ENCODE peak calls at places on chromosomes 6 and 20, in eight cellular contexts. One of them, this sample, is unnamed.

GRCh38 chr6:82062219-82062618 is 185.3 kb downstream of the IBTK start:
- DNase-seq in fibroblast of lung: no peak
- DNase-seq in tibial nerve: no peak
- DNase-seq in CD4-positive, alpha-beta T cell: no peak
- DNase-seq in HCT116: no peak
- DNase-seq in AG04450: no peak
- DNase-seq in CD8-positive, alpha-beta T cell: no peak
- DNase-seq in SK-N-SH: no peak
- DNase-seq in this sample: no peak

GRCh38 chr6:135167617-135168016 is 13.5 kb upstream of the MYB start:
- DNase-seq in fibroblast of lung: no peak
- DNase-seq in tibial nerve: no peak
- DNase-seq in CD4-positive, alpha-beta T cell: no peak
- DNase-seq in HCT116: no peak
- DNase-seq in AG04450: no peak
- DNase-seq in CD8-positive, alpha-beta T cell: no peak
- DNase-seq in SK-N-SH: no peak
- DNase-seq in this sample: no peak

GRCh38 chr6:166259296-166259977 is 48.8 kb downstream of the PRR18 start:
- DNase-seq in fibroblast of lung: no peak
- DNase-seq in tibial nerve: peak
- DNase-seq in CD4-positive, alpha-beta T cell: no peak
- DNase-seq in HCT116: no peak
- DNase-seq in AG04450: no peak
- DNase-seq in CD8-positive, alpha-beta T cell: no peak
- DNase-seq in SK-N-SH: no peak
- DNase-seq in this sample: no peak

GRCh38 chr6:84596488-84596887 is 167.9 kb downstream of the TBX18 start:
- DNase-seq in fibroblast of lung: no peak
- DNase-seq in tibial nerve: no peak
- DNase-seq in CD4-positive, alpha-beta T cell: no peak
- DNase-seq in HCT116: no peak
- DNase-seq in AG04450: no peak
- DNase-seq in CD8-positive, alpha-beta T cell: no peak
- DNase-seq in SK-N-SH: no peak
- DNase-seq in this sample: no peak

GRCh38 chr6:121160276-121160675 is 174.0 kb downstream of the TBC1D32 start:
- DNase-seq in fibroblast of lung: no peak
- DNase-seq in tibial nerve: no peak
- DNase-seq in CD4-positive, alpha-beta T cell: no peak
- DNase-seq in HCT116: no peak
- DNase-seq in AG04450: no peak
- DNase-seq in CD8-positive, alpha-beta T cell: no peak
- DNase-seq in SK-N-SH: no peak
- DNase-seq in this sample: no peak

GRCh38 chr6:1792989-1793388 is 183.3 kb downstream of the FOXC1 start:
- DNase-seq in fibroblast of lung: no peak
- DNase-seq in tibial nerve: no peak
- DNase-seq in CD4-positive, alpha-beta T cell: no peak
- DNase-seq in HCT116: peak
- DNase-seq in AG04450: no peak
- DNase-seq in CD8-positive, alpha-beta T cell: no peak
- DNase-seq in SK-N-SH: no peak
- DNase-seq in this sample: no peak

GRCh38 chr6:128827675-128828464 is 55.1 kb upstream of the LAMA2 start:
- DNase-seq in fibroblast of lung: peak
- DNase-seq in tibial nerve: no peak
- DNase-seq in CD4-positive, alpha-beta T cell: no peak
- DNase-seq in HCT116: no peak
- DNase-seq in AG04450: peak
- DNase-seq in CD8-positive, alpha-beta T cell: no peak
- DNase-seq in SK-N-SH: no peak
- DNase-seq in this sample: no peak

GRCh38 chr6:135782517-135782916 is 69.0 kb upstream of the PDE7B start:
- DNase-seq in fibroblast of lung: no peak
- DNase-seq in tibial nerve: no peak
- DNase-seq in CD4-positive, alpha-beta T cell: no peak
- DNase-seq in HCT116: no peak
- DNase-seq in AG04450: no peak
- DNase-seq in CD8-positive, alpha-beta T cell: no peak
- DNase-seq in SK-N-SH: no peak
- DNase-seq in this sample: no peak

GRCh38 chr20:38143646-38144554 is 21.2 kb downstream of the TGM2 start:
- DNase-seq in fibroblast of lung: peak
- DNase-seq in tibial nerve: no peak
- DNase-seq in CD4-positive, alpha-beta T cell: no peak
- DNase-seq in HCT116: no peak
- DNase-seq in AG04450: peak
- DNase-seq in CD8-positive, alpha-beta T cell: no peak
- DNase-seq in SK-N-SH: peak
- DNase-seq in this sample: no peak

GRCh38 chr20:47949230-47949629 is 163.9 kb upstream of the SULF2 start:
- DNase-seq in fibroblast of lung: peak
- DNase-seq in tibial nerve: no peak
- DNase-seq in CD4-positive, alpha-beta T cell: no peak
- DNase-seq in HCT116: no peak
- DNase-seq in AG04450: no peak
- DNase-seq in CD8-positive, alpha-beta T cell: no peak
- DNase-seq in SK-N-SH: no peak
- DNase-seq in this sample: no peak

GRCh38 chr20:50357783-50358161 is 152.4 kb upstream of the PTPN1 start:
- DNase-seq in fibroblast of lung: no peak
- DNase-seq in tibial nerve: no peak
- DNase-seq in CD4-positive, alpha-beta T cell: no peak
- DNase-seq in HCT116: no peak
- DNase-seq in AG04450: no peak
- DNase-seq in CD8-positive, alpha-beta T cell: no peak
- DNase-seq in SK-N-SH: no peak
- DNase-seq in this sample: no peak

GRCh38 chr6:47595785-47596184 is 102.6 kb upstream of the ADGRF4 start:
- DNase-seq in fibroblast of lung: no peak
- DNase-seq in tibial nerve: no peak
- DNase-seq in CD4-positive, alpha-beta T cell: no peak
- DNase-seq in HCT116: no peak
- DNase-seq in AG04450: no peak
- DNase-seq in CD8-positive, alpha-beta T cell: no peak
- DNase-seq in SK-N-SH: no peak
- DNase-seq in this sample: no peak

GRCh38 chr20:43844778-43845614 is 69.7 kb upstream of the TOX2 start:
- DNase-seq in fibroblast of lung: peak
- DNase-seq in tibial nerve: no peak
- DNase-seq in CD4-positive, alpha-beta T cell: no peak
- DNase-seq in HCT116: peak
- DNase-seq in AG04450: peak
- DNase-seq in CD8-positive, alpha-beta T cell: no peak
- DNase-seq in SK-N-SH: no peak
- DNase-seq in this sample: peak

GRCh38 chr20:57698867-57699275 is 10.9 kb downstream of the PMEPA1 start:
- DNase-seq in fibroblast of lung: no peak
- DNase-seq in tibial nerve: no peak
- DNase-seq in CD4-positive, alpha-beta T cell: no peak
- DNase-seq in HCT116: no peak
- DNase-seq in AG04450: no peak
- DNase-seq in CD8-positive, alpha-beta T cell: no peak
- DNase-seq in SK-N-SH: no peak
- DNase-seq in this sample: no peak

GRCh38 chr20:44021900-44022299 is 107.2 kb downstream of the TOX2 start:
- DNase-seq in fibroblast of lung: no peak
- DNase-seq in tibial nerve: no peak
- DNase-seq in CD4-positive, alpha-beta T cell: no peak
- DNase-seq in HCT116: no peak
- DNase-seq in AG04450: no peak
- DNase-seq in CD8-positive, alpha-beta T cell: no peak
- DNase-seq in SK-N-SH: no peak
- DNase-seq in this sample: no peak

GRCh38 chr6:87922191-87922946 is 125.3 kb upstream of the SPACA1 start:
- DNase-seq in fibroblast of lung: no peak
- DNase-seq in tibial nerve: no peak
- DNase-seq in CD4-positive, alpha-beta T cell: no peak
- DNase-seq in HCT116: no peak
- DNase-seq in AG04450: no peak
- DNase-seq in CD8-positive, alpha-beta T cell: no peak
- DNase-seq in SK-N-SH: no peak
- DNase-seq in this sample: no peak

DNA sequence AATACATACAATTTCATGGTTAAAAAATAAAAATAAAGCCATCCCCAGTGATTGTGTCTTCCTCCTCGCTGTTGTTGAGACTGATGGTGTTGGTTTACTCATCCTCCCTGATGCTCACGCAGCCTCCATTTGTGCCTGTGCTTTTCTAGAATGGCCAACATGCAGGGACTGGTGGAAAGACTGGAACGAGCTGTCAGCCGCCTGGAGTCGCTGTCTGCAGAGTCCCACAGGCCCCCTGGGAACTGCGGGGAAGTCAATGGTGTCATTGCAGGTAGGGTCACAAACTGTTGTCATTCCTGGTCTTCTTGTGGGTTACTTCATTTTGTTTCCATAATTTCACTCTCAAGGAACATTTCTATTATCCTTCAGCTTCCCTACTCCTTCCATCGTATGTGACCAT is 28.0 kb downstream of the CAP2 start:
- DNase-seq in fibroblast of lung: no peak
- DNase-seq in tibial nerve: no peak
- DNase-seq in CD4-positive, alpha-beta T cell: no peak
- DNase-seq in HCT116: no peak
- DNase-seq in AG04450: no peak
- DNase-seq in CD8-positive, alpha-beta T cell: no peak
- DNase-seq in SK-N-SH: no peak
- DNase-seq in this sample: no peak
- H3K27ac ChIP-seq in fibroblast of lung: no peak
- H3K27ac ChIP-seq in tibial nerve: no peak
- H3K27ac ChIP-seq in CD4-positive, alpha-beta T cell: no peak
- H3K27ac ChIP-seq in HCT116: no peak
- H3K27ac ChIP-seq in AG04450: no peak
- H3K27ac ChIP-seq in CD8-positive, alpha-beta T cell: no peak
- H3K27ac ChIP-seq in SK-N-SH: no peak
- H3K27ac ChIP-seq in this sample: peak

GRCh38 chr6:41022294-41022693 is 16.7 kb downstream of the UNC5CL start:
- DNase-seq in fibroblast of lung: peak
- DNase-seq in tibial nerve: no peak
- DNase-seq in CD4-positive, alpha-beta T cell: no peak
- DNase-seq in HCT116: no peak
- DNase-seq in AG04450: no peak
- DNase-seq in CD8-positive, alpha-beta T cell: no peak
- DNase-seq in SK-N-SH: peak
- DNase-seq in this sample: no peak

GRCh38 chr6:41025966-41026365 is 13.1 kb downstream of the UNC5CL start:
- DNase-seq in fibroblast of lung: no peak
- DNase-seq in tibial nerve: no peak
- DNase-seq in CD4-positive, alpha-beta T cell: no peak
- DNase-seq in HCT116: no peak
- DNase-seq in AG04450: no peak
- DNase-seq in CD8-positive, alpha-beta T cell: no peak
- DNase-seq in SK-N-SH: no peak
- DNase-seq in this sample: no peak

GRCh38 chr6:41017663-41018062 is 21.4 kb downstream of the UNC5CL start:
- DNase-seq in fibroblast of lung: no peak
- DNase-seq in tibial nerve: no peak
- DNase-seq in CD4-positive, alpha-beta T cell: no peak
- DNase-seq in HCT116: no peak
- DNase-seq in AG04450: no peak
- DNase-seq in CD8-positive, alpha-beta T cell: no peak
- DNase-seq in SK-N-SH: no peak
- DNase-seq in this sample: no peak

GRCh38 chr6:41023114-41023513 is 15.9 kb downstream of the UNC5CL start:
- DNase-seq in fibroblast of lung: no peak
- DNase-seq in tibial nerve: no peak
- DNase-seq in CD4-positive, alpha-beta T cell: no peak
- DNase-seq in HCT116: no peak
- DNase-seq in AG04450: no peak
- DNase-seq in CD8-positive, alpha-beta T cell: no peak
- DNase-seq in SK-N-SH: peak
- DNase-seq in this sample: no peak

DNA sequence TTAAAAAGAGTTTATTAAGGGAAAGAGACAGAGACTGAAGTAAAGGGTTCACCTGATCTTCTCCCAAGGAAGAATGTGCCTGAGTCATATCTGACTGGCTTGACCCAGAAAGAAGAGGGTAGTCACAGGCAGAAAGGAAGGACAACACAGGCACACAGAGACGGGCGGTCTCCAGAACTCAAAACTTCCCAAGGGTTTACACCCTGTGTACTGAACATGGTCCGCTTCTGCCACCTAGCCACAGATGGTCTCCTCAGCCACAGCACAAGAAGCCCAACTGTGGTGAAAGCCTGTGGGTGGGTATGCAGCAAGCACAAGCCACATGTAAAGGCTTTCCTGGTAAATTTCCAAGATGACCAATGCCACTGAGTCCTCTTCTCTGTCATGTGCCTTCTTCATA is 17.2 kb downstream of the UNC5CL start:
- DNase-seq in fibroblast of lung: peak
- DNase-seq in tibial nerve: no peak
- DNase-seq in CD4-positive, alpha-beta T cell: no peak
- DNase-seq in HCT116: no peak
- DNase-seq in AG04450: no peak
- DNase-seq in CD8-positive, alpha-beta T cell: no peak
- DNase-seq in SK-N-SH: peak
- DNase-seq in this sample: no peak
- TF ChIP-seq CTCF in fibroblast of lung: no peak
- TF ChIP-seq CTCF in tibial nerve: no peak
- TF ChIP-seq CTCF in CD4-positive, alpha-beta T cell: no peak
- TF ChIP-seq CTCF in HCT116: no peak
- TF ChIP-seq CTCF in AG04450: peak
- TF ChIP-seq CTCF in CD8-positive, alpha-beta T cell: no peak
- TF ChIP-seq CTCF in SK-N-SH: peak
- TF ChIP-seq CTCF in this sample: peak

GRCh38 chr20:5950271-5951031 is at the start of the genes MCM8 and TRMT6:
- DNase-seq in fibroblast of lung: peak
- DNase-seq in tibial nerve: peak
- DNase-seq in CD4-positive, alpha-beta T cell: peak
- DNase-seq in HCT116: peak
- DNase-seq in AG04450: peak
- DNase-seq in CD8-positive, alpha-beta T cell: peak
- DNase-seq in SK-N-SH: peak
- DNase-seq in this sample: peak

GRCh38 chr20:5945963-5946362 is 4.4 kb downstream of the TRMT6 start:
- DNase-seq in fibroblast of lung: peak
- DNase-seq in tibial nerve: no peak
- DNase-seq in CD4-positive, alpha-beta T cell: no peak
- DNase-seq in HCT116: no peak
- DNase-seq in AG04450: peak
- DNase-seq in CD8-positive, alpha-beta T cell: no peak
- DNase-seq in SK-N-SH: no peak
- DNase-seq in this sample: no peak

GRCh38 chr20:5947276-5947675 is 3.1 kb downstream of the TRMT6 start:
- DNase-seq in fibroblast of lung: no peak
- DNase-seq in tibial nerve: no peak
- DNase-seq in CD4-positive, alpha-beta T cell: no peak
- DNase-seq in HCT116: no peak
- DNase-seq in AG04450: no peak
- DNase-seq in CD8-positive, alpha-beta T cell: no peak
- DNase-seq in SK-N-SH: no peak
- DNase-seq in this sample: no peak

GRCh38 chr20:5949943-5950270 is 426 bp downstream of the TRMT6 start:
- DNase-seq in fibroblast of lung: no peak
- DNase-seq in tibial nerve: no peak
- DNase-seq in CD4-positive, alpha-beta T cell: no peak
- DNase-seq in HCT116: no peak
- DNase-seq in AG04450: no peak
- DNase-seq in CD8-positive, alpha-beta T cell: no peak
- DNase-seq in SK-N-SH: no peak
- DNase-seq in this sample: no peak
- H3K27ac ChIP-seq in fibroblast of lung: peak
- H3K27ac ChIP-seq in tibial nerve: peak
- H3K27ac ChIP-seq in CD4-positive, alpha-beta T cell: peak
- H3K27ac ChIP-seq in HCT116: peak
- H3K27ac ChIP-seq in AG04450: no peak
- H3K27ac ChIP-seq in CD8-positive, alpha-beta T cell: peak
- H3K27ac ChIP-seq in SK-N-SH: peak
- H3K27ac ChIP-seq in this sample: peak

GRCh38 chr6:48859562-48859961 is 603.5 kb downstream of the MMUT start:
- DNase-seq in fibroblast of lung: no peak
- DNase-seq in tibial nerve: no peak
- DNase-seq in CD4-positive, alpha-beta T cell: no peak
- DNase-seq in HCT116: no peak
- DNase-seq in AG04450: no peak
- DNase-seq in CD8-positive, alpha-beta T cell: no peak
- DNase-seq in SK-N-SH: no peak
- DNase-seq in this sample: no peak
- TF ChIP-seq CTCF in fibroblast of lung: no peak
- TF ChIP-seq CTCF in tibial nerve: no peak
- TF ChIP-seq CTCF in CD4-positive, alpha-beta T cell: no peak
- TF ChIP-seq CTCF in HCT116: no peak
- TF ChIP-seq CTCF in AG04450: no peak
- TF ChIP-seq CTCF in CD8-positive, alpha-beta T cell: no peak
- TF ChIP-seq CTCF in SK-N-SH: no peak
- TF ChIP-seq CTCF in this sample: no peak

This sample was measured in psoas muscle.